ENCODE peak calls at places on chromosome 4, in eight cellular contexts. One of them, this sample, is unnamed.
A peak's percentile ranks its signal among the peaks of the same experiment; 100 is the strongest.

GRCh38 chr4:47519239-47519883 is 34.3 kb downstream of the ATP10D start:
- DNase-seq in left ventricle myocardium inferior: no peak
- DNase-seq in K562: no peak
- DNase-seq in heart right ventricle: no peak
- DNase-seq in right lobe of liver: no peak
- DNase-seq in right atrium auricular region: no peak
- DNase-seq in A549: no peak
- DNase-seq in tibial artery: no peak
- DNase-seq in this sample: no peak

GRCh38 chr4:109729155-109729562 is 711 bp downstream of the PLA2G12A start:
- DNase-seq in left ventricle myocardium inferior: no peak
- DNase-seq in K562: no peak
- DNase-seq in heart right ventricle: no peak
- DNase-seq in right lobe of liver: no peak
- DNase-seq in right atrium auricular region: no peak
- DNase-seq in A549: peak; percentile 1
- DNase-seq in tibial artery: no peak
- DNase-seq in this sample: no peak

GRCh38 chr4:164467493-164467892 is 286.4 kb upstream of the SMIM31 start:
- DNase-seq in left ventricle myocardium inferior: no peak
- DNase-seq in K562: no peak
- DNase-seq in heart right ventricle: no peak
- DNase-seq in right lobe of liver: no peak
- DNase-seq in right atrium auricular region: no peak
- DNase-seq in A549: no peak
- DNase-seq in tibial artery: no peak
- DNase-seq in this sample: no peak

GRCh38 chr4:147530723-147531122 is 49.8 kb downstream of the EDNRA start:
- DNase-seq in left ventricle myocardium inferior: no peak
- DNase-seq in K562: no peak
- DNase-seq in heart right ventricle: no peak
- DNase-seq in right lobe of liver: no peak
- DNase-seq in right atrium auricular region: no peak
- DNase-seq in A549: no peak
- DNase-seq in tibial artery: no peak
- DNase-seq in this sample: no peak

GRCh38 chr4:113673450-113673849 is 88.1 kb downstream of the CAMK2D start:
- DNase-seq in left ventricle myocardium inferior: no peak
- DNase-seq in K562: no peak
- DNase-seq in heart right ventricle: no peak
- DNase-seq in right lobe of liver: no peak
- DNase-seq in right atrium auricular region: no peak
- DNase-seq in A549: no peak
- DNase-seq in tibial artery: no peak
- DNase-seq in this sample: no peak

GRCh38 chr4:88091378-88091777 is 67.1 kb downstream of the ABCG2 start:
- DNase-seq in left ventricle myocardium inferior: no peak
- DNase-seq in K562: no peak
- DNase-seq in heart right ventricle: no peak
- DNase-seq in right lobe of liver: no peak
- DNase-seq in right atrium auricular region: no peak
- DNase-seq in A549: no peak
- DNase-seq in tibial artery: no peak
- DNase-seq in this sample: no peak

GRCh38 chr4:88812420-88812819 is 114.8 kb upstream of the NAP1L5 start:
- DNase-seq in left ventricle myocardium inferior: no peak
- DNase-seq in K562: no peak
- DNase-seq in heart right ventricle: no peak
- DNase-seq in right lobe of liver: no peak
- DNase-seq in right atrium auricular region: no peak
- DNase-seq in A549: no peak
- DNase-seq in tibial artery: no peak
- DNase-seq in this sample: no peak

GRCh38 chr4:183610613-183611012 is 48.4 kb downstream of the RWDD4 start:
- DNase-seq in left ventricle myocardium inferior: no peak
- DNase-seq in K562: no peak
- DNase-seq in heart right ventricle: no peak
- DNase-seq in right lobe of liver: no peak
- DNase-seq in right atrium auricular region: no peak
- DNase-seq in A549: no peak
- DNase-seq in tibial artery: peak; percentile 32
- DNase-seq in this sample: no peak

GRCh38 chr4:163748474-163748873 is 254.0 kb downstream of the TMA16 start:
- DNase-seq in left ventricle myocardium inferior: no peak
- DNase-seq in K562: no peak
- DNase-seq in heart right ventricle: no peak
- DNase-seq in right lobe of liver: no peak
- DNase-seq in right atrium auricular region: no peak
- DNase-seq in A549: no peak
- DNase-seq in tibial artery: no peak
- DNase-seq in this sample: no peak

GRCh38 chr4:79869597-79870336 is 203.3 kb downstream of the ANTXR2 start:
- DNase-seq in left ventricle myocardium inferior: no peak
- DNase-seq in K562: no peak
- DNase-seq in heart right ventricle: no peak
- DNase-seq in right lobe of liver: no peak
- DNase-seq in right atrium auricular region: no peak
- DNase-seq in A549: no peak
- DNase-seq in tibial artery: no peak
- DNase-seq in this sample: no peak

GRCh38 chr4:107379054-107379869 is 340.8 kb downstream of the PAPSS1 start:
- DNase-seq in left ventricle myocardium inferior: no peak
- DNase-seq in K562: no peak
- DNase-seq in heart right ventricle: no peak
- DNase-seq in right lobe of liver: no peak
- DNase-seq in right atrium auricular region: no peak
- DNase-seq in A549: no peak
- DNase-seq in tibial artery: no peak
- DNase-seq in this sample: no peak

GRCh38 chr4:105624530-105624929 is 72.1 kb downstream of the ARHGEF38 start:
- DNase-seq in left ventricle myocardium inferior: peak; percentile 19
- DNase-seq in K562: no peak
- DNase-seq in heart right ventricle: no peak
- DNase-seq in right lobe of liver: peak; percentile 77
- DNase-seq in right atrium auricular region: no peak
- DNase-seq in A549: no peak
- DNase-seq in tibial artery: no peak
- DNase-seq in this sample: no peak

GRCh38 chr4:106365613-106366012 is 3.0 kb downstream of the GIMD1 start:
- DNase-seq in left ventricle myocardium inferior: no peak
- DNase-seq in K562: no peak
- DNase-seq in heart right ventricle: no peak
- DNase-seq in right lobe of liver: no peak
- DNase-seq in right atrium auricular region: no peak
- DNase-seq in A549: peak; percentile 24
- DNase-seq in tibial artery: no peak
- DNase-seq in this sample: no peak

GRCh38 chr4:40214038-40214437 is 17.2 kb downstream of the RHOH start:
- DNase-seq in left ventricle myocardium inferior: no peak
- DNase-seq in K562: no peak
- DNase-seq in heart right ventricle: no peak
- DNase-seq in right lobe of liver: no peak
- DNase-seq in right atrium auricular region: no peak
- DNase-seq in A549: no peak
- DNase-seq in tibial artery: no peak
- DNase-seq in this sample: no peak
- H3K4me1 ChIP-seq in left ventricle myocardium inferior: no peaks in the 10 kb centered on the region
- H3K4me1 ChIP-seq in K562: peaks cover 15% of the 10 kb centered on the region
- H3K4me1 ChIP-seq in heart right ventricle: no peaks in the 10 kb centered on the region
- H3K4me1 ChIP-seq in right lobe of liver: no peaks in the 10 kb centered on the region
- H3K4me1 ChIP-seq in right atrium auricular region: no peaks in the 10 kb centered on the region
- H3K4me1 ChIP-seq in A549: no peaks in the 10 kb centered on the region
- H3K4me1 ChIP-seq in tibial artery: no peaks in the 10 kb centered on the region
- H3K4me1 ChIP-seq in this sample: no peaks in the 10 kb centered on the region

GRCh38 chr4:20430555-20430954 is 178.8 kb downstream of the SLIT2 start:
- DNase-seq in left ventricle myocardium inferior: no peak
- DNase-seq in K562: no peak
- DNase-seq in heart right ventricle: no peak
- DNase-seq in right lobe of liver: no peak
- DNase-seq in right atrium auricular region: no peak
- DNase-seq in A549: no peak
- DNase-seq in tibial artery: no peak
- DNase-seq in this sample: no peak

GRCh38 chr4:20426028-20426427 is 174.3 kb downstream of the SLIT2 start:
- DNase-seq in left ventricle myocardium inferior: no peak
- DNase-seq in K562: no peak
- DNase-seq in heart right ventricle: no peak
- DNase-seq in right lobe of liver: no peak
- DNase-seq in right atrium auricular region: no peak
- DNase-seq in A549: no peak
- DNase-seq in tibial artery: no peak
- DNase-seq in this sample: no peak

GRCh38 chr4:20431422-20432014 is 179.8 kb downstream of the SLIT2 start:
- DNase-seq in left ventricle myocardium inferior: peak; percentile 17
- DNase-seq in K562: no peak
- DNase-seq in heart right ventricle: no peak
- DNase-seq in right lobe of liver: no peak
- DNase-seq in right atrium auricular region: no peak
- DNase-seq in A549: no peak
- DNase-seq in tibial artery: no peak
- DNase-seq in this sample: no peak

GRCh38 chr4:20432098-20432497 is 180.4 kb downstream of the SLIT2 start:
- DNase-seq in left ventricle myocardium inferior: no peak
- DNase-seq in K562: no peak
- DNase-seq in heart right ventricle: no peak
- DNase-seq in right lobe of liver: no peak
- DNase-seq in right atrium auricular region: no peak
- DNase-seq in A549: no peak
- DNase-seq in tibial artery: no peak
- DNase-seq in this sample: no peak

DNA sequence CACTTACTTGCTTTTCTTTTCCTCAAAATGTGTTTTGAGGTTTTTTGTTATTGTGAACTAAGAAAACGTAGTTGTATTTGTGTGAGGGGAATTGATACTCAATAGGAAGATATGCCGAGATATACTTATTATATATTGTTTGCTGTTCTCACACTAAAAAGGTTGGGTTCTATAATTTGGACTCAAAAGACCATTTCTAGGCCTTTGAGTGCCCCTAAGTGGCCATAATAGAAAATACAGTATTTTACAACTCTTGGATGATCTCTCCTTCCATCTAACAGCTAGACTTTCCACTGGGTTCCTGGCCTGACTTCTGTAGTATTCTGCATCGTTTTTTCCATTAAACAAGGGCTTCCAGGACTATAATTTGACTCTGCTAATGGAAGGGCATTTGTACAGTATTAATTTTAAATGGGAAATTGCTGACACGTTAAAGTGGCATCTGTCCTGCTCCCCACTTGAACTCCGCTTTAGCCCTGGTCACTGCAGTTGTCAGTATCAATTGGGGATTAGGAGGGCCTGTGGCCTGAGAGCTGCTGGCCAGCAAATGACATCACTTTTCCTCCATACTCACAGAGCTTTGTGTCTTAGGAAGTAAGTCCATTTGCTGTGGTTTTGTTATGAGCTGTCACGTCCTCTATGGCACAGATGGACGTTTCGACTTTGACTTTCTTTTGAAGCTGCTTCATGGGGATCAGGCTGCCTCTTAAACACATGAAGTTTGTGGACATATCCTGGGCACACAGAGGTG is 176.9 kb downstream of the SLIT2 start:
- DNase-seq in left ventricle myocardium inferior: no peak
- DNase-seq in K562: no peak
- DNase-seq in heart right ventricle: no peak
- DNase-seq in right lobe of liver: no peak
- DNase-seq in right atrium auricular region: no peak
- DNase-seq in A549: no peak
- DNase-seq in tibial artery: no peak
- DNase-seq in this sample: no peak
- TF ChIP-seq CTCF in left ventricle myocardium inferior: peak; percentile 31
- TF ChIP-seq CTCF in K562: no peak
- TF ChIP-seq CTCF in heart right ventricle: peak; percentile 11
- TF ChIP-seq CTCF in right lobe of liver: peak; percentile 21
- TF ChIP-seq CTCF in right atrium auricular region: peak; percentile 16
- TF ChIP-seq CTCF in A549: peak; percentile 10
- TF ChIP-seq CTCF in tibial artery: peak; percentile 18
- TF ChIP-seq CTCF in this sample: no peak

GRCh38 chr4:102633100-102633499 is 127.7 kb downstream of the MANBA start:
- DNase-seq in left ventricle myocardium inferior: no peak
- DNase-seq in K562: no peak
- DNase-seq in heart right ventricle: no peak
- DNase-seq in right lobe of liver: no peak
- DNase-seq in right atrium auricular region: no peak
- DNase-seq in A549: no peak
- DNase-seq in tibial artery: no peak
- DNase-seq in this sample: no peak

GRCh38 chr4:102629686-102630085 is 128.5 kb downstream of the NFKB1 start:
- DNase-seq in left ventricle myocardium inferior: no peak
- DNase-seq in K562: no peak
- DNase-seq in heart right ventricle: no peak
- DNase-seq in right lobe of liver: no peak
- DNase-seq in right atrium auricular region: no peak
- DNase-seq in A549: no peak
- DNase-seq in tibial artery: no peak
- DNase-seq in this sample: no peak

GRCh38 chr4:102632236-102632635 is 128.5 kb downstream of the MANBA start:
- DNase-seq in left ventricle myocardium inferior: no peak
- DNase-seq in K562: no peak
- DNase-seq in heart right ventricle: no peak
- DNase-seq in right lobe of liver: no peak
- DNase-seq in right atrium auricular region: no peak
- DNase-seq in A549: no peak
- DNase-seq in tibial artery: no peak
- DNase-seq in this sample: no peak

GRCh38 chr4:102627831-102628523 is 126.8 kb downstream of the NFKB1 start:
- DNase-seq in left ventricle myocardium inferior: no peak
- DNase-seq in K562: no peak
- DNase-seq in heart right ventricle: no peak
- DNase-seq in right lobe of liver: no peak
- DNase-seq in right atrium auricular region: no peak
- DNase-seq in A549: peak; percentile 55
- DNase-seq in tibial artery: no peak
- DNase-seq in this sample: no peak

GRCh38 chr4:102631616-102632015 is 129.2 kb downstream of the MANBA start:
- DNase-seq in left ventricle myocardium inferior: no peak
- DNase-seq in K562: no peak
- DNase-seq in heart right ventricle: no peak
- DNase-seq in right lobe of liver: no peak
- DNase-seq in right atrium auricular region: no peak
- DNase-seq in A549: no peak
- DNase-seq in tibial artery: no peak
- DNase-seq in this sample: no peak
- H3K4me1 ChIP-seq in left ventricle myocardium inferior: peaks cover 7% of the 10 kb centered on the region
- H3K4me1 ChIP-seq in K562: no peaks in the 10 kb centered on the region
- H3K4me1 ChIP-seq in heart right ventricle: no peaks in the 10 kb centered on the region
- H3K4me1 ChIP-seq in right lobe of liver: peaks cover 14% of the 10 kb centered on the region
- H3K4me1 ChIP-seq in right atrium auricular region: no peaks in the 10 kb centered on the region
- H3K4me1 ChIP-seq in A549: peaks cover 23% of the 10 kb centered on the region
- H3K4me1 ChIP-seq in tibial artery: no peaks in the 10 kb centered on the region
- H3K4me1 ChIP-seq in this sample: no peaks in the 10 kb centered on the region

DNA sequence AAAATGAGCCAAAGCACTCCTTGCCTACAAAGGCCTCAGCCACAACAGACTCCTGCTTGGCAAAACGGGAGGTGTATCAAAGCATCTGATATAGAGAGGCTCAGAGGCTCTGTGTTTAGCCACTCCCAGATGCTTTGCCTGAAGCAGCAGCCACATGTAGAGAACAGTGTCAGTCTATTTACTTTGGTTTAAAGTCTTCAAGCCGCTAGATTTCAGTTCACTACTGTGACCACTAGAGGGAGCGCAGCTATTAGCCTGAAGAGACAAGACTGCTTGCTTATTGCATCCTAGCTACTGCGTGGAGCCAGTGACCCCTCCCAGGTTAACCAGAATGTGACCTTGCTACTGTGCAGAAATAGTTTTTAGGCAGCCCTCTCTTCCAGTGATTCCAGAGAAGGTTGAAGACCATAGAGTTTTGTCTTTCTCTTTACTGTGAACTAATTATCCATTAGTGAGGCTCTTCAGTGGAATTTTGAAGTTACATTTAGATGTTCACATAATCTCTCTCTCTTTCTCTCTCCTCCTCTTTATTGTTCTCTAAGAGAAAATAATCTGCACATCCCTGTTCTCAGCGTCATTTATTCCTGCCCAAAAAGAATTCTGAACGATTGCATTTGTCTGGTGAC is 39.3 kb downstream of the BMP3 start:
- DNase-seq in left ventricle myocardium inferior: peak; percentile 10
- DNase-seq in K562: peak; percentile 58
- DNase-seq in heart right ventricle: no peak
- DNase-seq in right lobe of liver: no peak
- DNase-seq in right atrium auricular region: peak; percentile 80
- DNase-seq in A549: peak; percentile 7
- DNase-seq in tibial artery: peak; percentile 60
- DNase-seq in this sample: no peak
- TF ChIP-seq CTCF in left ventricle myocardium inferior: peak; percentile 95
- TF ChIP-seq CTCF in K562: peak; percentile 88
- TF ChIP-seq CTCF in heart right ventricle: peak; percentile 88
- TF ChIP-seq CTCF in right lobe of liver: peak; percentile 96
- TF ChIP-seq CTCF in right atrium auricular region: peak; percentile 93
- TF ChIP-seq CTCF in A549: peak; percentile 76
- TF ChIP-seq CTCF in tibial artery: peak; percentile 87
- TF ChIP-seq CTCF in this sample: peak; percentile 89